ENCODE peak calls at places on chromosomes 6 and 20, in six cellular contexts. D is mesenchymal stem cell, A is sigmoid colon, L is psoas muscle, Y is right cardiac atrium, G is astrocyte. Q is an unnamed sample. For H3K4me1, the result is how much of the 10 kb centered on the place peaks cover.

GRCh38 chr20:46640536-46641311 is 10.5 kb downstream of the SLC13A3 start:
- DNase-seq in A (no peak), Y (no peak), L (no peak), G (no peak), D (no peak), Q (no peak)

GRCh38 chr6:14977747-14978382 is 268.0 kb upstream of the JARID2 start:
- DNase-seq in G (no peak), A (no peak), Y (no peak), L (no peak), D (no peak), Q (no peak)

GRCh38 chr6:141488466-141488865 is 644.3 kb upstream of the GJE1 start:
- DNase-seq in L (no peak), G (no peak), A (no peak), D (peak), Y (no peak), Q (peak)

GRCh38 chr6:147043994-147044477 is 160.2 kb upstream of the STXBP5 start:
- DNase-seq in G (peak), D (no peak), Y (no peak), A (no peak), L (no peak), Q (peak)

GRCh38 chr6:5937516-5937915 is 69.2 kb downstream of the NRN1 start:
- DNase-seq in D (no peak), Y (no peak), A (no peak), L (no peak), G (no peak), Q (no peak)

GRCh38 chr6:41286544-41287346 is at the start of gene TREM1:
- DNase-seq in A (peak), L (peak), G (no peak), D (peak), Y (peak), Q (no peak)

GRCh38 chr20:1802385-1803215 is 92.6 kb upstream of the SIRPA start:
- DNase-seq in G (peak), D (peak), A (peak), L (peak), Y (peak), Q (peak)

GRCh38 chr6:11971154-11971553 is 41.0 kb upstream of the HIVEP1 start:
- DNase-seq in Y (no peak), D (peak), G (peak), L (no peak), A (no peak), Q (no peak)

GRCh38 chr6:125818225-125818657 is 27.5 kb downstream of the NCOA7 start:
- DNase-seq in G (no peak), L (no peak), Y (no peak), D (no peak), A (no peak), Q (no peak)
- H3K4me1 ChIP-seq in G (under half), L (under half), Y (under half), D (under half), A (under half), Q (half or more)

GRCh38 chr6:111661541-111662041 is 55.9 kb upstream of the TRAF3IP2 start:
- DNase-seq in A (no peak), G (no peak), Y (no peak), L (peak), D (no peak), Q (no peak)

GRCh38 chr6:111663232-111663631 is 57.6 kb upstream of the TRAF3IP2 start:
- DNase-seq in D (no peak), A (peak), G (no peak), Y (peak), L (peak), Q (no peak)

GRCh38 chr6:111662794-111663231 is 57.1 kb upstream of the TRAF3IP2 start:
- DNase-seq in A (peak), Y (no peak), D (peak), L (no peak), G (peak), Q (no peak)

GRCh38 chr6:111663692-111664564 is 58.2 kb upstream of the TRAF3IP2 start:
- DNase-seq in Y (peak), A (peak), L (peak), G (peak), D (peak), Q (peak)

DNA sequence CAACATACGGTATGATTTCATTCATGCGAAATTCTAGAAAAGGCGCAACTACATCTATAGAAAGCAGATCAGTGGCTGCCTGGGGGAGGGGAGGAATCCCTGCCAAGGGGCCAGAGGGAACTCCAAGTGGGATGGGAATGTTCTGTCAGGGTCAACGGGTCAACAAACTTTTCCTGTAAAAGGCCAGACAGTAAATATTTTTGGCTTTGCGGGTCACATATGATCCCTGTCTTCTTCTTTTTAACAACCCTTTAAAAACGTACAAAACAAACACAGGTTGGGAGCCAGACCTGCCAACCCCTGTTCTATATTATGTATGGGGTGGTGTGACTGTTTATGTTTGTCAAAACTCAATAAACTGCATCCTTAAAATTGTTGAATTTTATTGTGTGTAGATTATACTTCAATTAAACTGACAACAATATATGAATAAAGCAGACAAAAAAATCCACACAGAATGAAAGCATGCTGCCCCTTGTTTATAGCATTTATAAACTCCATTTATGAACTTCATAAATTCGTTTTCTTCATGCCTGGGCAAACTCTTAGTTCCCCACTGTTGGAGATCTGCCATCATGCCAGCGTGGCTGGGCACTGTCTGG is 56.6 kb upstream of the TRAF3IP2 start:
- DNase-seq in L (no peak), D (peak), A (peak), Y (no peak), G (no peak), Q (no peak)
- H3K4me1 ChIP-seq in L (half or more), D (under half), A (under half), Y (under half), G (under half), Q (under half)

GRCh38 chr20:53829086-53829703 is 235.6 kb upstream of the ZNF217 start:
- DNase-seq in L (no peak), A (peak), Y (no peak), G (peak), D (peak), Q (peak)
- H3K4me1 ChIP-seq in L (under half), A (under half), Y (under half), G (under half), D (under half), Q (under half)

DNA sequence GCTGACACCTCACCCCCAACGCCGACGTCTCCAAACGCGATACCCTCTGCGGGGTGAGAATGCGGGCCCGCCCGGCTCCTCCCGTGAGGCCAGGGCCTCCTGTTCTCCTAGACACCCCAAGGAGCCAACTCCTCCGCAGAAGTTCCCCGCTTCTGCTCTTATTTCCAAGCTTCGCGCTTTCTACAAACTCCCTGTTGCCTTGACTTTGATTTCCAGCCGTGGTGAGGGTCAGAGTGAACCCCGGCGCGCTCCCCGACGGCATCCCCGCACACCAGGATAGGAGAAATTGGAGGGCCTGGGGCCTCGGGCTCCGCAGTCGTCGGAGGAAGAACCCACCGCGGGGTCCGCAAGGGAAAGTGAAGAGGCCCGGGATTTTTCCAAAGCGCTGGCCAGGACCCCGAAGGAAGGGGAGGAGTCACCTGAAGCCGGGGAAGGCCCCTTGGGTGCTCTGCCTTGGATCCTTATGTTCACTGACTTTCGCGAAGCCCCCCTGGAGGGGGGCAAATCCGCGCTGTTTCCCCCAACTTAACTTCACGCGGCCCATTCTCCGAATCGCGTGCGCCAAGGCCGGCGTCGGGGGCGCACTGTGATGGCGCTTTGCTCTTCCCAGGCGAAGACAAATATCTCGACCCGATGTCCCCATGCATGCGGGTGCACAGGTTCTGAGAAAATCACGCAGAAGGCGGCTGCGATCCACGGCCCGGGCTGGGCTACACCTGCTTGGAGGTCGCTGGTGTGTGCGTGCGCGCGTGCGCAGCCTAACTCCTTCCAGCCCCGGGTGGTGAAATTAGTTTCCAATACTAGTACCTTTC is 3.0 kb upstream of the INSM1 start:
- DNase-seq in A (no peak), L (no peak), Y (no peak), G (no peak), D (no peak), Q (no peak)
- H3K4me1 ChIP-seq in A (under half), L (under half), Y (under half), G (under half), D (under half), Q (under half)

GRCh38 chr20:48298851-48299484 is 513.7 kb upstream of the SULF2 start:
- DNase-seq in Y (no peak), D (peak), A (no peak), G (peak), L (no peak), Q (peak)
- H3K4me1 ChIP-seq in Y (under half), D (under half), A (under half), G (under half), L (under half), Q (under half)

Q was measured in endothelial cell of umbilical vein.